ENCODE peak calls at places on chromosomes 11 and 22, in ten cellular contexts. One of them, this sample, is unnamed.

GRCh38 chr11:71488968-71489265 is 35.9 kb downstream of the NADSYN1 start:
- DNase-seq in T-helper 9 cell: no peak
- DNase-seq in H4: no peak
- DNase-seq in cardiac muscle cell: no peak
- DNase-seq in sciatic nerve: peak; percentile 27
- DNase-seq in NAMALWA: no peak
- DNase-seq in glomerular endothelial cell: no peak
- DNase-seq in nucleus accumbens: no peak
- DNase-seq in NCI-H524: no peak
- DNase-seq in body of pancreas: no peak
- DNase-seq in this sample: no peak

GRCh38 chr11:13249992-13250391 is 27.6 kb upstream of the BMAL1 start:
- DNase-seq in T-helper 9 cell: no peak
- DNase-seq in H4: no peak
- DNase-seq in cardiac muscle cell: peak; percentile 14
- DNase-seq in sciatic nerve: no peak
- DNase-seq in NAMALWA: no peak
- DNase-seq in glomerular endothelial cell: no peak
- DNase-seq in nucleus accumbens: no peak
- DNase-seq in NCI-H524: no peak
- DNase-seq in body of pancreas: no peak
- DNase-seq in this sample: no peak

GRCh38 chr22:24177045-24177444 is 4.2 kb upstream of the SUSD2 start:
- DNase-seq in T-helper 9 cell: no peak
- DNase-seq in H4: no peak
- DNase-seq in cardiac muscle cell: no peak
- DNase-seq in sciatic nerve: no peak
- DNase-seq in NAMALWA: no peak
- DNase-seq in glomerular endothelial cell: no peak
- DNase-seq in nucleus accumbens: no peak
- DNase-seq in NCI-H524: no peak
- DNase-seq in body of pancreas: no peak
- DNase-seq in this sample: no peak

GRCh38 chr11:34363363-34364084 is 5.7 kb upstream of the ABTB2 start:
- DNase-seq in T-helper 9 cell: no peak
- DNase-seq in H4: no peak
- DNase-seq in cardiac muscle cell: no peak
- DNase-seq in sciatic nerve: no peak
- DNase-seq in NAMALWA: no peak
- DNase-seq in glomerular endothelial cell: no peak
- DNase-seq in nucleus accumbens: no peak
- DNase-seq in NCI-H524: no peak
- DNase-seq in body of pancreas: no peak
- DNase-seq in this sample: no peak

GRCh38 chr22:46584081-46584903 is 35.9 kb upstream of the GRAMD4 start:
- DNase-seq in T-helper 9 cell: no peak
- DNase-seq in H4: no peak
- DNase-seq in cardiac muscle cell: peak; percentile 33
- DNase-seq in sciatic nerve: peak; percentile 49
- DNase-seq in NAMALWA: no peak
- DNase-seq in glomerular endothelial cell: no peak
- DNase-seq in nucleus accumbens: no peak
- DNase-seq in NCI-H524: no peak
- DNase-seq in body of pancreas: no peak
- DNase-seq in this sample: no peak

GRCh38 chr11:65826972-65827773 is 6.6 kb upstream of the SNX32 start:
- DNase-seq in T-helper 9 cell: no peak
- DNase-seq in H4: no peak
- DNase-seq in cardiac muscle cell: no peak
- DNase-seq in sciatic nerve: no peak
- DNase-seq in NAMALWA: no peak
- DNase-seq in glomerular endothelial cell: no peak
- DNase-seq in nucleus accumbens: no peak
- DNase-seq in NCI-H524: no peak
- DNase-seq in body of pancreas: no peak
- DNase-seq in this sample: no peak

GRCh38 chr22:48702573-48703264 is 1125.0 kb downstream of the BRD1 start:
- DNase-seq in T-helper 9 cell: no peak
- DNase-seq in H4: no peak
- DNase-seq in cardiac muscle cell: peak; percentile 0
- DNase-seq in sciatic nerve: peak; percentile 83
- DNase-seq in NAMALWA: no peak
- DNase-seq in glomerular endothelial cell: no peak
- DNase-seq in nucleus accumbens: peak; percentile 71
- DNase-seq in NCI-H524: no peak
- DNase-seq in body of pancreas: peak; percentile 54
- DNase-seq in this sample: no peak

GRCh38 chr11:1490651-1491050 is 4.1 kb upstream of the MOB2 start:
- DNase-seq in T-helper 9 cell: no peak
- DNase-seq in H4: no peak
- DNase-seq in cardiac muscle cell: no peak
- DNase-seq in sciatic nerve: no peak
- DNase-seq in NAMALWA: no peak
- DNase-seq in glomerular endothelial cell: no peak
- DNase-seq in nucleus accumbens: no peak
- DNase-seq in NCI-H524: no peak
- DNase-seq in body of pancreas: no peak
- DNase-seq in this sample: no peak

GRCh38 chr11:10934293-10934850 is 76.5 kb upstream of the ZBED5 start:
- DNase-seq in T-helper 9 cell: no peak
- DNase-seq in H4: no peak
- DNase-seq in cardiac muscle cell: no peak
- DNase-seq in sciatic nerve: no peak
- DNase-seq in NAMALWA: peak; percentile 29
- DNase-seq in glomerular endothelial cell: no peak
- DNase-seq in nucleus accumbens: no peak
- DNase-seq in NCI-H524: peak; percentile 44
- DNase-seq in body of pancreas: no peak
- DNase-seq in this sample: no peak

GRCh38 chr11:127103586-127104388 is 103.2 kb upstream of the KIRREL3 start:
- DNase-seq in T-helper 9 cell: no peak
- DNase-seq in H4: no peak
- DNase-seq in cardiac muscle cell: no peak
- DNase-seq in sciatic nerve: no peak
- DNase-seq in NAMALWA: no peak
- DNase-seq in glomerular endothelial cell: no peak
- DNase-seq in nucleus accumbens: no peak
- DNase-seq in NCI-H524: no peak
- DNase-seq in body of pancreas: no peak
- DNase-seq in this sample: no peak

GRCh38 chr11:66113132-66113856 is 43.2 kb downstream of the PACS1 start:
- DNase-seq in T-helper 9 cell: no peak
- DNase-seq in H4: peak; percentile 57
- DNase-seq in cardiac muscle cell: peak; percentile 68
- DNase-seq in sciatic nerve: no peak
- DNase-seq in NAMALWA: no peak
- DNase-seq in glomerular endothelial cell: no peak
- DNase-seq in nucleus accumbens: no peak
- DNase-seq in NCI-H524: no peak
- DNase-seq in body of pancreas: no peak
- DNase-seq in this sample: no peak

GRCh38 chr11:97687106-97687505 is 1297.3 kb downstream of the JRKL start:
- DNase-seq in T-helper 9 cell: no peak
- DNase-seq in H4: no peak
- DNase-seq in cardiac muscle cell: no peak
- DNase-seq in sciatic nerve: no peak
- DNase-seq in NAMALWA: no peak
- DNase-seq in glomerular endothelial cell: no peak
- DNase-seq in nucleus accumbens: no peak
- DNase-seq in NCI-H524: no peak
- DNase-seq in body of pancreas: no peak
- DNase-seq in this sample: no peak

GRCh38 chr11:94895971-94896370 is 77.4 kb downstream of the CWC15 start:
- DNase-seq in T-helper 9 cell: no peak
- DNase-seq in H4: no peak
- DNase-seq in cardiac muscle cell: peak; percentile 54
- DNase-seq in sciatic nerve: no peak
- DNase-seq in NAMALWA: no peak
- DNase-seq in glomerular endothelial cell: no peak
- DNase-seq in nucleus accumbens: no peak
- DNase-seq in NCI-H524: no peak
- DNase-seq in body of pancreas: no peak
- DNase-seq in this sample: no peak

GRCh38 chr11:10605941-10606381 is 37.5 kb upstream of the LYVE1 start:
- DNase-seq in T-helper 9 cell: no peak
- DNase-seq in H4: no peak
- DNase-seq in cardiac muscle cell: peak; percentile 87
- DNase-seq in sciatic nerve: no peak
- DNase-seq in NAMALWA: no peak
- DNase-seq in glomerular endothelial cell: no peak
- DNase-seq in nucleus accumbens: no peak
- DNase-seq in NCI-H524: no peak
- DNase-seq in body of pancreas: no peak
- DNase-seq in this sample: peak; percentile 52

GRCh38 chr11:73229321-73230275 is 11.5 kb downstream of the P2RY2 start:
- DNase-seq in T-helper 9 cell: no peak
- DNase-seq in H4: no peak
- DNase-seq in cardiac muscle cell: no peak
- DNase-seq in sciatic nerve: peak; percentile 37
- DNase-seq in NAMALWA: no peak
- DNase-seq in glomerular endothelial cell: no peak
- DNase-seq in nucleus accumbens: no peak
- DNase-seq in NCI-H524: peak; percentile 67
- DNase-seq in body of pancreas: no peak
- DNase-seq in this sample: no peak

GRCh38 chr11:35986958-35987357 is 43.1 kb downstream of the LDLRAD3 start:
- DNase-seq in T-helper 9 cell: no peak
- DNase-seq in H4: no peak
- DNase-seq in cardiac muscle cell: no peak
- DNase-seq in sciatic nerve: no peak
- DNase-seq in NAMALWA: no peak
- DNase-seq in glomerular endothelial cell: no peak
- DNase-seq in nucleus accumbens: no peak
- DNase-seq in NCI-H524: no peak
- DNase-seq in body of pancreas: no peak
- DNase-seq in this sample: no peak

This sample was measured in NT2/D1.